ENCODE peak calls at places on chromosomes 12 and 14, in ten cellular contexts. One of them, this sample, is unnamed.

GRCh38 chr12:16148938-16149337 is 128.5 kb downstream of the SLC15A5 start:
- DNase-seq in kidney: no peak
- DNase-seq in neural crest cell: no peak
- DNase-seq in tibial artery: no peak
- DNase-seq in B cell: no peak
- DNase-seq in mucosa of descending colon: no peak
- DNase-seq in bronchial epithelial cell: no peak
- DNase-seq in fibroblast of the aortic adventitia: no peak
- DNase-seq in left lung: no peak
- DNase-seq in activated B cell treated with CpG ODN at 0.5 μM for 24 hours: no peak
- DNase-seq in this sample: no peak

GRCh38 chr12:107369679-107370078 is 276.3 kb upstream of the CRY1 start:
- DNase-seq in kidney: no peak
- DNase-seq in neural crest cell: no peak
- DNase-seq in tibial artery: no peak
- DNase-seq in B cell: no peak
- DNase-seq in mucosa of descending colon: no peak
- DNase-seq in bronchial epithelial cell: no peak
- DNase-seq in fibroblast of the aortic adventitia: no peak
- DNase-seq in left lung: no peak
- DNase-seq in activated B cell treated with CpG ODN at 0.5 μM for 24 hours: no peak
- DNase-seq in this sample: no peak

GRCh38 chr14:52227559-52228222 is 39.8 kb upstream of the PTGDR start:
- DNase-seq in kidney: no peak
- DNase-seq in neural crest cell: no peak
- DNase-seq in tibial artery: no peak
- DNase-seq in B cell: no peak
- DNase-seq in mucosa of descending colon: peak; percentile 72
- DNase-seq in bronchial epithelial cell: no peak
- DNase-seq in fibroblast of the aortic adventitia: no peak
- DNase-seq in left lung: no peak
- DNase-seq in activated B cell treated with CpG ODN at 0.5 μM for 24 hours: no peak
- DNase-seq in this sample: no peak

GRCh38 chr12:93943766-93944165 is 204.6 kb upstream of the PLXNC1 start:
- DNase-seq in kidney: no peak
- DNase-seq in neural crest cell: no peak
- DNase-seq in tibial artery: peak; percentile 70
- DNase-seq in B cell: no peak
- DNase-seq in mucosa of descending colon: no peak
- DNase-seq in bronchial epithelial cell: peak; percentile 52
- DNase-seq in fibroblast of the aortic adventitia: peak; percentile 69
- DNase-seq in left lung: no peak
- DNase-seq in activated B cell treated with CpG ODN at 0.5 μM for 24 hours: no peak
- DNase-seq in this sample: no peak

GRCh38 chr14:70803321-70804110 is 5.8 kb downstream of the MAP3K9 start:
- DNase-seq in kidney: no peak
- DNase-seq in neural crest cell: no peak
- DNase-seq in tibial artery: no peak
- DNase-seq in B cell: peak; percentile 53
- DNase-seq in mucosa of descending colon: no peak
- DNase-seq in bronchial epithelial cell: no peak
- DNase-seq in fibroblast of the aortic adventitia: no peak
- DNase-seq in left lung: no peak
- DNase-seq in activated B cell treated with CpG ODN at 0.5 μM for 24 hours: no peak
- DNase-seq in this sample: peak; percentile 81

GRCh38 chr12:62915130-62915529 is 19.8 kb downstream of the PPM1H start:
- DNase-seq in kidney: no peak
- DNase-seq in neural crest cell: no peak
- DNase-seq in tibial artery: no peak
- DNase-seq in B cell: no peak
- DNase-seq in mucosa of descending colon: no peak
- DNase-seq in bronchial epithelial cell: no peak
- DNase-seq in fibroblast of the aortic adventitia: no peak
- DNase-seq in left lung: no peak
- DNase-seq in activated B cell treated with CpG ODN at 0.5 μM for 24 hours: no peak
- DNase-seq in this sample: no peak

GRCh38 chr12:81998761-81999378 is 239.7 kb upstream of the PPFIA2 start:
- DNase-seq in kidney: no peak
- DNase-seq in neural crest cell: no peak
- DNase-seq in tibial artery: no peak
- DNase-seq in B cell: no peak
- DNase-seq in mucosa of descending colon: no peak
- DNase-seq in bronchial epithelial cell: peak; percentile 98
- DNase-seq in fibroblast of the aortic adventitia: peak; percentile 85
- DNase-seq in left lung: no peak
- DNase-seq in activated B cell treated with CpG ODN at 0.5 μM for 24 hours: no peak
- DNase-seq in this sample: no peak

GRCh38 chr14:106872619-106873446 is 1346.5 kb downstream of the TMEM121 start:
- DNase-seq in kidney: peak; percentile 90
- DNase-seq in neural crest cell: no peak
- DNase-seq in tibial artery: no peak
- DNase-seq in B cell: peak; percentile 87
- DNase-seq in mucosa of descending colon: peak; percentile 95
- DNase-seq in bronchial epithelial cell: peak; percentile 36
- DNase-seq in fibroblast of the aortic adventitia: no peak
- DNase-seq in left lung: peak; percentile 67
- DNase-seq in activated B cell treated with CpG ODN at 0.5 μM for 24 hours: peak; percentile 89
- DNase-seq in this sample: peak; percentile 64

GRCh38 chr12:116426391-116427136 is 132.6 kb upstream of the MAP1LC3B2 start:
- DNase-seq in kidney: peak; percentile 89
- DNase-seq in neural crest cell: no peak
- DNase-seq in tibial artery: peak; percentile 79
- DNase-seq in B cell: no peak
- DNase-seq in mucosa of descending colon: no peak
- DNase-seq in bronchial epithelial cell: peak; percentile 80
- DNase-seq in fibroblast of the aortic adventitia: peak; percentile 99
- DNase-seq in left lung: peak; percentile 43
- DNase-seq in activated B cell treated with CpG ODN at 0.5 μM for 24 hours: no peak
- DNase-seq in this sample: no peak
- TF ChIP-seq CTCF in kidney: no peak
- TF ChIP-seq CTCF in neural crest cell: peak; percentile 29
- TF ChIP-seq CTCF in tibial artery: peak; percentile 39
- TF ChIP-seq CTCF in B cell: no peak
- TF ChIP-seq CTCF in mucosa of descending colon: no peak
- TF ChIP-seq CTCF in bronchial epithelial cell: no peak
- TF ChIP-seq CTCF in fibroblast of the aortic adventitia: peak; percentile 83
- TF ChIP-seq CTCF in left lung: no peak
- TF ChIP-seq CTCF in activated B cell treated with CpG ODN at 0.5 μM for 24 hours: no peak
- TF ChIP-seq CTCF in this sample: no peak

DNA sequence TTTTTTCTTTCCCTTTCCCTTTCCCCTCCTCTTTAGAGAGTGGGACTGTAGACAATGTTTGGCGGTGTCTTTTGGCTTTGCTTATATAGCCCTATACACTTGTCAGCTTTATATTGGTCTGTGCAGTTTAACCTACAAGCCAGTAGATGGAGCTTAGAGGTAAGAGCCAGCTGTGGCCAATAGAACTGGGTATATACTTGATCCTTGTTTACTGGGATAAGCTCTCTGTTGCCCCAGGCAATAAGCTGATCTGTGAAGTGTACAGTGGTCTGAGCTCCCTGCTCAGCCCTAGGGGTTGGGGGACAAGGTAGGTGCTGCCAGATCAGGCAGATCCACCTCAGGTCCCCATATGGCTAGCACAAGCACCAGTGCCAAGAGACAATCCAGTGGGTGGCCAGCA is 434.1 kb downstream of the NOVA1 start:
- DNase-seq in kidney: no peak
- DNase-seq in neural crest cell: no peak
- DNase-seq in tibial artery: no peak
- DNase-seq in B cell: no peak
- DNase-seq in mucosa of descending colon: no peak
- DNase-seq in bronchial epithelial cell: peak; percentile 54
- DNase-seq in fibroblast of the aortic adventitia: peak; percentile 66
- DNase-seq in left lung: no peak
- DNase-seq in activated B cell treated with CpG ODN at 0.5 μM for 24 hours: no peak
- DNase-seq in this sample: no peak
- TF ChIP-seq CTCF in kidney: peak; percentile 58
- TF ChIP-seq CTCF in neural crest cell: peak; percentile 65
- TF ChIP-seq CTCF in tibial artery: no peak
- TF ChIP-seq CTCF in B cell: no peak
- TF ChIP-seq CTCF in mucosa of descending colon: no peak
- TF ChIP-seq CTCF in bronchial epithelial cell: peak; percentile 51
- TF ChIP-seq CTCF in fibroblast of the aortic adventitia: peak; percentile 76
- TF ChIP-seq CTCF in left lung: no peak
- TF ChIP-seq CTCF in activated B cell treated with CpG ODN at 0.5 μM for 24 hours: no peak
- TF ChIP-seq CTCF in this sample: no peak

GRCh38 chr14:101184104-101184455 is 280.6 kb upstream of the RTL1 start:
- DNase-seq in kidney: peak; percentile 18
- DNase-seq in neural crest cell: no peak
- DNase-seq in tibial artery: no peak
- DNase-seq in B cell: no peak
- DNase-seq in mucosa of descending colon: no peak
- DNase-seq in bronchial epithelial cell: no peak
- DNase-seq in fibroblast of the aortic adventitia: no peak
- DNase-seq in left lung: no peak
- DNase-seq in activated B cell treated with CpG ODN at 0.5 μM for 24 hours: no peak
- DNase-seq in this sample: no peak

GRCh38 chr14:101184562-101184961 is 281.0 kb upstream of the RTL1 start:
- DNase-seq in kidney: peak; percentile 9
- DNase-seq in neural crest cell: no peak
- DNase-seq in tibial artery: no peak
- DNase-seq in B cell: no peak
- DNase-seq in mucosa of descending colon: no peak
- DNase-seq in bronchial epithelial cell: no peak
- DNase-seq in fibroblast of the aortic adventitia: no peak
- DNase-seq in left lung: no peak
- DNase-seq in activated B cell treated with CpG ODN at 0.5 μM for 24 hours: no peak
- DNase-seq in this sample: no peak

GRCh38 chr14:101182476-101182875 is 279.0 kb upstream of the RTL1 start:
- DNase-seq in kidney: peak; percentile 46
- DNase-seq in neural crest cell: no peak
- DNase-seq in tibial artery: no peak
- DNase-seq in B cell: no peak
- DNase-seq in mucosa of descending colon: no peak
- DNase-seq in bronchial epithelial cell: no peak
- DNase-seq in fibroblast of the aortic adventitia: no peak
- DNase-seq in left lung: peak; percentile 12
- DNase-seq in activated B cell treated with CpG ODN at 0.5 μM for 24 hours: no peak
- DNase-seq in this sample: no peak

GRCh38 chr14:101185081-101185835 is 281.7 kb upstream of the RTL1 start:
- DNase-seq in kidney: peak; percentile 15
- DNase-seq in neural crest cell: no peak
- DNase-seq in tibial artery: no peak
- DNase-seq in B cell: no peak
- DNase-seq in mucosa of descending colon: no peak
- DNase-seq in bronchial epithelial cell: no peak
- DNase-seq in fibroblast of the aortic adventitia: no peak
- DNase-seq in left lung: no peak
- DNase-seq in activated B cell treated with CpG ODN at 0.5 μM for 24 hours: no peak
- DNase-seq in this sample: no peak

DNA sequence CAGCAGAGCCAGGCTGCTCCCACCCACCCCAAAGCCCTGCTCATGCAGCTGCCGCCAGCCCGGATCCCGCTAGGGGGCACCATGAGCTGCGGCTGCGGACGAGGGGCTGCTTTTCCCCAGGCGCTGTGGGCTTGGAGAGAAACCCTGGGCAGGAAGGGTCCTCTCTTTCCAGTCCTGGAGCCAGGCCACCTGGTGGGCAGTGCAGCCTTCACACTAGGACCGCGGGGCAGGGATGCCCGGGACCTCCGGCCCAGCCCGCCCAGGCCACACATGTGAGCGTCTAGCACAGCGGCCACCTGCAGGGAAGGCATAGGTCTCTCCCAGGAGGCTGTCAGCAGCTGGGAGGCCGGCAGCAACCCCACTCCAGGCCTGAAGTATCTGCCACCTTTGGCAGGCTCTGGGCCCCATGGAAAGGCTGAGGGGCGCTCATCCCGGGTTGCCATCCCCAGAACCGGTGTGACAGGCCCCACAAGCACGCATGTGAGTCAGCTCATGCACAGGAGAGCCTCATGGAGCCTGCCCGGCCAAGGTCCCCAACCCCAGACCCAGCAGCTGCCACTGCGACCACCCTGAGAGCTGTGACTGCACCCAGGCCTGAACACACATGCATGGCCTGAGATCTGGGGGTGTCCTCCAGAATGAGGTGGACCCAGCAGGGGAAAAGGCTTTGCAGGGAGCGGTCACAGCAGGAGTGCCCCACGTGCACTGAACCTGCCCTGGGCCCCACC is 280.0 kb upstream of the RTL1 start:
- DNase-seq in kidney: peak; percentile 61
- DNase-seq in neural crest cell: peak; percentile 81
- DNase-seq in tibial artery: no peak
- DNase-seq in B cell: no peak
- DNase-seq in mucosa of descending colon: peak; percentile 24
- DNase-seq in bronchial epithelial cell: no peak
- DNase-seq in fibroblast of the aortic adventitia: no peak
- DNase-seq in left lung: peak; percentile 31
- DNase-seq in activated B cell treated with CpG ODN at 0.5 μM for 24 hours: no peak
- DNase-seq in this sample: no peak
- TF ChIP-seq CTCF in kidney: peak; percentile 12
- TF ChIP-seq CTCF in neural crest cell: peak; percentile 73
- TF ChIP-seq CTCF in tibial artery: no peak
- TF ChIP-seq CTCF in B cell: no peak
- TF ChIP-seq CTCF in mucosa of descending colon: no peak
- TF ChIP-seq CTCF in bronchial epithelial cell: peak; percentile 21
- TF ChIP-seq CTCF in fibroblast of the aortic adventitia: no peak
- TF ChIP-seq CTCF in left lung: no peak
- TF ChIP-seq CTCF in activated B cell treated with CpG ODN at 0.5 μM for 24 hours: no peak
- TF ChIP-seq CTCF in this sample: no peak

GRCh38 chr12:88578821-88579518 is 1.3 kb downstream of the KITLG start:
- DNase-seq in kidney: peak; percentile 46
- DNase-seq in neural crest cell: peak; percentile 19
- DNase-seq in tibial artery: peak; percentile 33
- DNase-seq in B cell: no peak
- DNase-seq in mucosa of descending colon: peak; percentile 64
- DNase-seq in bronchial epithelial cell: peak; percentile 46
- DNase-seq in fibroblast of the aortic adventitia: no peak
- DNase-seq in left lung: no peak
- DNase-seq in activated B cell treated with CpG ODN at 0.5 μM for 24 hours: no peak
- DNase-seq in this sample: no peak

GRCh38 chr12:88575361-88575959 is 4.8 kb downstream of the KITLG start:
- DNase-seq in kidney: no peak
- DNase-seq in neural crest cell: no peak
- DNase-seq in tibial artery: no peak
- DNase-seq in B cell: no peak
- DNase-seq in mucosa of descending colon: no peak
- DNase-seq in bronchial epithelial cell: no peak
- DNase-seq in fibroblast of the aortic adventitia: no peak
- DNase-seq in left lung: no peak
- DNase-seq in activated B cell treated with CpG ODN at 0.5 μM for 24 hours: no peak
- DNase-seq in this sample: no peak

GRCh38 chr12:88579572-88579940 is 715 bp downstream of the KITLG start:
- DNase-seq in kidney: peak; percentile 61
- DNase-seq in neural crest cell: peak; percentile 26
- DNase-seq in tibial artery: peak; percentile 51
- DNase-seq in B cell: no peak
- DNase-seq in mucosa of descending colon: peak; percentile 65
- DNase-seq in bronchial epithelial cell: no peak
- DNase-seq in fibroblast of the aortic adventitia: no peak
- DNase-seq in left lung: peak; percentile 42
- DNase-seq in activated B cell treated with CpG ODN at 0.5 μM for 24 hours: no peak
- DNase-seq in this sample: peak; percentile 23

GRCh38 chr12:88578274-88578673 is 2.0 kb downstream of the KITLG start:
- DNase-seq in kidney: no peak
- DNase-seq in neural crest cell: peak; percentile 8
- DNase-seq in tibial artery: no peak
- DNase-seq in B cell: no peak
- DNase-seq in mucosa of descending colon: no peak
- DNase-seq in bronchial epithelial cell: peak; percentile 36
- DNase-seq in fibroblast of the aortic adventitia: no peak
- DNase-seq in left lung: no peak
- DNase-seq in activated B cell treated with CpG ODN at 0.5 μM for 24 hours: no peak
- DNase-seq in this sample: no peak

DNA sequence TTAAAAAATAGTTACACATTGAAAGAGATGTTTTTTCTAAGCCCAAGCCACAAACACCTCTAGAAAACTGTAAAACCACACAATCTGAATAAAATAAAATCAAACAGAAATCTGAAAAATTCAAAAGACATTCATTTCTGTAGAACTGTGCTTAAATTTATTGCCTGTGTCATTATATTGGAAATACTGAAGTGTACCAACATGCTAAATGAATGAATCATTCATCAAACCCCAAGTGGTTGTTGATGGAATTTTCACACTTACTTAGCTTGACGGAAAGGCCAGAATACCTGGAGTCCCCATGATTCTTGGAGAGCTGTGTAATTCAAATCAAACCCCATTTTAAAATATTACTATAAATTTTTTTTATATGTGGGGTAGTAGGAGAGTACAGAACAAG is 2.7 kb downstream of the KITLG start:
- DNase-seq in kidney: no peak
- DNase-seq in neural crest cell: no peak
- DNase-seq in tibial artery: no peak
- DNase-seq in B cell: no peak
- DNase-seq in mucosa of descending colon: no peak
- DNase-seq in bronchial epithelial cell: peak; percentile 79
- DNase-seq in fibroblast of the aortic adventitia: no peak
- DNase-seq in left lung: no peak
- DNase-seq in activated B cell treated with CpG ODN at 0.5 μM for 24 hours: no peak
- DNase-seq in this sample: no peak
- TF ChIP-seq CTCF in kidney: peak; percentile 18
- TF ChIP-seq CTCF in neural crest cell: peak; percentile 50
- TF ChIP-seq CTCF in tibial artery: no peak
- TF ChIP-seq CTCF in B cell: no peak
- TF ChIP-seq CTCF in mucosa of descending colon: no peak
- TF ChIP-seq CTCF in bronchial epithelial cell: peak; percentile 12
- TF ChIP-seq CTCF in fibroblast of the aortic adventitia: peak; percentile 36
- TF ChIP-seq CTCF in left lung: no peak
- TF ChIP-seq CTCF in activated B cell treated with CpG ODN at 0.5 μM for 24 hours: no peak
- TF ChIP-seq CTCF in this sample: no peak

This sample was measured in GM20000.